ENCODE peak calls at places on chromosomes 1 and 21, in six cellular contexts. One of them, this sample, is unnamed.
A peak's percentile ranks its signal among the peaks of the same experiment; 100 is the strongest.

GRCh38 chr21:44551290-44552015 is at the start of gene KRTAP10-2:
- DNase-seq in heart left ventricle: no peak
- DNase-seq in adrenal gland: no peak
- DNase-seq in PC-9: no peak
- DNase-seq in GM23338: no peak
- DNase-seq in OCI-LY7: no peak
- DNase-seq in this sample: no peak

GRCh38 chr21:42986125-42986783 is 11.9 kb downstream of the PKNOX1 start:
- DNase-seq in GM23338: no peak
- DNase-seq in heart left ventricle: no peak
- DNase-seq in OCI-LY7: no peak
- DNase-seq in adrenal gland: no peak
- DNase-seq in PC-9: no peak
- DNase-seq in this sample: no peak

GRCh38 chr21:29151937-29152336 is 21.5 kb downstream of the MAP3K7CL start:
- DNase-seq in PC-9: no peak
- DNase-seq in GM23338: no peak
- DNase-seq in OCI-LY7: no peak
- DNase-seq in adrenal gland: no peak
- DNase-seq in heart left ventricle: no peak
- DNase-seq in this sample: no peak

GRCh38 chr1:36871146-36871971 is 163.0 kb downstream of the GRIK3 start:
- DNase-seq in adrenal gland: no peak
- DNase-seq in PC-9: no peak
- DNase-seq in OCI-LY7: no peak
- DNase-seq in heart left ventricle: no peak
- DNase-seq in GM23338: no peak
- DNase-seq in this sample: no peak

GRCh38 chr1:162206749-162207635 is 137.5 kb downstream of the NOS1AP start:
- DNase-seq in PC-9: no peak
- DNase-seq in adrenal gland: no peak
- DNase-seq in GM23338: peak; percentile 39
- DNase-seq in OCI-LY7: no peak
- DNase-seq in heart left ventricle: peak; percentile 29
- DNase-seq in this sample: peak; percentile 16

GRCh38 chr1:100924212-100924611 is 28.3 kb downstream of the SLC30A7 start:
- DNase-seq in PC-9: no peak
- DNase-seq in heart left ventricle: no peak
- DNase-seq in OCI-LY7: no peak
- DNase-seq in GM23338: no peak
- DNase-seq in adrenal gland: no peak
- DNase-seq in this sample: no peak

GRCh38 chr1:53197301-53198205 is 929 bp downstream of the CPT2 start:
- DNase-seq in heart left ventricle: no peak
- DNase-seq in adrenal gland: no peak
- DNase-seq in PC-9: no peak
- DNase-seq in OCI-LY7: no peak
- DNase-seq in GM23338: no peak
- DNase-seq in this sample: peak; percentile 13

GRCh38 chr1:47930215-47930885 is 66.8 kb downstream of the TRABD2B start:
- DNase-seq in OCI-LY7: no peak
- DNase-seq in heart left ventricle: no peak
- DNase-seq in adrenal gland: peak; percentile 26
- DNase-seq in PC-9: no peak
- DNase-seq in GM23338: no peak
- DNase-seq in this sample: no peak

GRCh38 chr1:108043712-108044111 is 78.7 kb upstream of the VAV3 start:
- DNase-seq in adrenal gland: no peak
- DNase-seq in PC-9: no peak
- DNase-seq in OCI-LY7: peak; percentile 61
- DNase-seq in GM23338: no peak
- DNase-seq in heart left ventricle: no peak
- DNase-seq in this sample: no peak

GRCh38 chr1:14599173-14599754 is 779 bp downstream of the KAZN start:
- DNase-seq in GM23338: peak; percentile 66
- DNase-seq in OCI-LY7: no peak
- DNase-seq in heart left ventricle: no peak
- DNase-seq in PC-9: no peak
- DNase-seq in adrenal gland: no peak
- DNase-seq in this sample: no peak

DNA sequence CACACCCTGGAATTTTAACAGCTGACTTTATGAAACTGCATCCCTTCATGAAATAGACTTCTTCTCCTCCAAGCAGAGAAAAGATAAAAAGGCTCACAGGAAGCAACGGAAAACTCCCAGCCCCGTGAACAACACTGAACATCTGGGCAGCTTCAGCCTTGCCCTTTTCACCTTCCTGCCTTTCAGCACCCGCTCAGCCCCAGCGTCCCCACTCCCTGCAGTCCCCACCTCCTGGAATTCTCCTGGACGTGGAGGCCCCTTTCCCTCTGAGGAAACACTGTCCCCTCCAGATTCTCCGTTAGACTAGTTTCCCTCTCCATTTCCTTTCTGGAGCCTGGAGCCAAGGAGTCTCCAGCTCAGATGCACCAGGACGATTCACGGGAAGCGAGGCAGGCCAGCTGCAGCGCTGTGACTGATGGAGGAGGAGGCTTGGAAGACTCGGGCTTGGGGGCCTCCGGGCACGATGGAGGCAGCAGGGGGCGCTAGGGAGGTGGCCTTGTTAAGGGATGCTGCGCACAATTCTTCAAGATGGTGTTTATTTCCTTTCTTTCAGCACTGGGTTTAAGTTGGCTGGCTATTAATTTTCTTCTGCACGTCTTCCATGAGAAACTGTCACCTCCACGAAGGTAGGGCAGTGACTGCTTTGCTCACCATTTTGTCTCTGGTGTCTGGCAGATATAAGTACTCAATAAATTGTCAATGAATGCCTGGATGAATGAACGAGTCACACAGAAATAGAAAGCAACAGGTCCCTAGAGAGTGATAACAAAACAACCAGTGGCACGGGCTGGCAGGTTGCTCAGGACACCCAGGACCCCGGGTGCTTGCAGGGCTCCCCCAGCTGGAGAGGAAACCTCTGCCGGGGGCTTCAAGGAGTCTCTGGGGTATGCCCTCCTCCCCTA is 3.0 kb upstream of the MYOC start:
- DNase-seq in PC-9: peak; percentile 19
- DNase-seq in OCI-LY7: peak; percentile 48
- DNase-seq in heart left ventricle: peak; percentile 85
- DNase-seq in adrenal gland: peak; percentile 67
- DNase-seq in GM23338: peak; percentile 92
- DNase-seq in this sample: no peak
- TF ChIP-seq CTCF in PC-9: no peak
- TF ChIP-seq CTCF in OCI-LY7: peak; percentile 86
- TF ChIP-seq CTCF in heart left ventricle: peak; percentile 77
- TF ChIP-seq CTCF in adrenal gland: peak; percentile 60
- TF ChIP-seq CTCF in GM23338: peak; percentile 92
- TF ChIP-seq CTCF in this sample: peak; percentile 69

DNA sequence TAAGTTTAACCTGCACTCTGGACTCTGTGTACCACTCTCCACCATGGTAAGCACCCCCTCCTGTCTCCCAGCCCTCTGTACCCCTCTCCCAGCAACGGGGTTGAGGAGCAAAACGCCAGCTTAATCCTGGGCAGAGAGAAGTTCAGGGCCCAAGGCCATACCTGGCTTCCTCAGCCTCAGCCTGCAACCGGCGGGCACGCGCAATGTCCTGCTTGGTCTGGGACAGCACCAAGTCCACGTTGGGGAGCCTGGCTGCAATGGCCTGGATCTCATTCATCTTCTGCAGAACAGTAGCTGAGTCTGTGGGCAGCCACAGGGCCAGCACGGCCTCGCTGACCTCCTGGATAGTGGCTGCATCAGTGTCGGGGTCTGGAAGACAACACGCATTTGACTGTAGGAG is 33.9 kb downstream of the LAMB3 start:
- DNase-seq in adrenal gland: no peak
- DNase-seq in OCI-LY7: no peak
- DNase-seq in PC-9: no peak
- DNase-seq in heart left ventricle: no peak
- DNase-seq in GM23338: no peak
- DNase-seq in this sample: peak; percentile 8
- H3K4me1 ChIP-seq in adrenal gland: peaks cover 12% of the 10 kb centered on the region
- H3K4me1 ChIP-seq in OCI-LY7: no peaks in the 10 kb centered on the region
- H3K4me1 ChIP-seq in PC-9: no peaks in the 10 kb centered on the region
- H3K4me1 ChIP-seq in heart left ventricle: peaks cover 13% of the 10 kb centered on the region
- H3K4me1 ChIP-seq in GM23338: no peaks in the 10 kb centered on the region
- H3K4me1 ChIP-seq in this sample: no peaks in the 10 kb centered on the region

DNA sequence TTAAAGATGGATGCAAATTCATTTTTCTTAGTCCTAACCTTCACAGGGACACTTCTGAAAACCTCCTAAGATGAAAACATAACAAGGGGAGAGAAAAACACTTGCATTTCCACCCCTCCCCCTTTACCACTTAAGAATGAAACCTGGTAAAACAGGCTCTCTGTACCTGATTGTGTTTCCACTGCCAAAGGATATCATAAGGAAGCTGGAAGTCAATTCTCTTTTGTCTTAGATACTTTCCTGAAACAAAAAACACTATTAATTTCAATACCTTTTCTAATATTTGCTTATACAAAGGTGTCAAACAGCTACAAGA is 59.1 kb downstream of the RUSC1 start:
- DNase-seq in GM23338: no peak
- DNase-seq in OCI-LY7: no peak
- DNase-seq in PC-9: no peak
- DNase-seq in heart left ventricle: no peak
- DNase-seq in adrenal gland: no peak
- DNase-seq in this sample: no peak
- TF ChIP-seq CTCF in GM23338: no peak
- TF ChIP-seq CTCF in OCI-LY7: no peak
- TF ChIP-seq CTCF in PC-9: no peak
- TF ChIP-seq CTCF in heart left ventricle: no peak
- TF ChIP-seq CTCF in adrenal gland: no peak
- TF ChIP-seq CTCF in this sample: no peak

DNA sequence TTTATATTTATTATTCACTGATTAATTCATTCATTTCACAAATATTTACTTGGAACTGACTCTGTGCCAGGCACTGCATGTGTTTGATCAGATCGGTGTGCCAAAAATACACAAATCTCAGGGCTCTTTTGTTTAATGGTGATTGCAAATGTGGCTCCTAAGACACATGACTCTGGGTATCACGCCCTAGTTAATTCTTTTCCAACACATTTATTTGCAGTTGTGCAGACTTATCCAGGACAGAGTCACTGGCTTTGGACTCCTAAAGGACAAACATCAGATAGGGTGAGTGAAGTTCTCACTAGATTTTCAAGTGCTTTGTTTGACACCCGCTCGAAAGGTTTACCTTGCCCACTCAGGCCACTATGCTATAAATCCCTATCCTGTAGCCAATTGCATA is 335.5 kb downstream of the BARHL2 start:
- DNase-seq in OCI-LY7: no peak
- DNase-seq in adrenal gland: no peak
- DNase-seq in heart left ventricle: no peak
- DNase-seq in PC-9: no peak
- DNase-seq in GM23338: no peak
- DNase-seq in this sample: no peak
- H3K4me1 ChIP-seq in OCI-LY7: no peaks in the 10 kb centered on the region
- H3K4me1 ChIP-seq in adrenal gland: no peaks in the 10 kb centered on the region
- H3K4me1 ChIP-seq in heart left ventricle: no peaks in the 10 kb centered on the region
- H3K4me1 ChIP-seq in PC-9: peaks cover 3% of the 10 kb centered on the region
- H3K4me1 ChIP-seq in GM23338: peaks cover 6% of the 10 kb centered on the region
- H3K4me1 ChIP-seq in this sample: no peaks in the 10 kb centered on the region

GRCh38 chr1:8014381-8014988 is 11.6 kb downstream of the ERRFI1 start:
- DNase-seq in adrenal gland: no peak
- DNase-seq in GM23338: no peak
- DNase-seq in PC-9: no peak
- DNase-seq in heart left ventricle: no peak
- DNase-seq in OCI-LY7: no peak
- DNase-seq in this sample: no peak

GRCh38 chr1:8015809-8016165 is 10.3 kb downstream of the ERRFI1 start:
- DNase-seq in heart left ventricle: no peak
- DNase-seq in PC-9: no peak
- DNase-seq in adrenal gland: no peak
- DNase-seq in OCI-LY7: no peak
- DNase-seq in GM23338: no peak
- DNase-seq in this sample: no peak

GRCh38 chr1:8015036-8015808 is 10.9 kb downstream of the ERRFI1 start:
- DNase-seq in GM23338: peak; percentile 84
- DNase-seq in PC-9: peak; percentile 58
- DNase-seq in heart left ventricle: peak; percentile 56
- DNase-seq in adrenal gland: no peak
- DNase-seq in OCI-LY7: peak; percentile 64
- DNase-seq in this sample: no peak

GRCh38 chr1:8017495-8018310 is 8.4 kb downstream of the ERRFI1 start:
- DNase-seq in heart left ventricle: no peak
- DNase-seq in PC-9: peak; percentile 79
- DNase-seq in OCI-LY7: no peak
- DNase-seq in adrenal gland: no peak
- DNase-seq in GM23338: no peak
- DNase-seq in this sample: no peak

DNA sequence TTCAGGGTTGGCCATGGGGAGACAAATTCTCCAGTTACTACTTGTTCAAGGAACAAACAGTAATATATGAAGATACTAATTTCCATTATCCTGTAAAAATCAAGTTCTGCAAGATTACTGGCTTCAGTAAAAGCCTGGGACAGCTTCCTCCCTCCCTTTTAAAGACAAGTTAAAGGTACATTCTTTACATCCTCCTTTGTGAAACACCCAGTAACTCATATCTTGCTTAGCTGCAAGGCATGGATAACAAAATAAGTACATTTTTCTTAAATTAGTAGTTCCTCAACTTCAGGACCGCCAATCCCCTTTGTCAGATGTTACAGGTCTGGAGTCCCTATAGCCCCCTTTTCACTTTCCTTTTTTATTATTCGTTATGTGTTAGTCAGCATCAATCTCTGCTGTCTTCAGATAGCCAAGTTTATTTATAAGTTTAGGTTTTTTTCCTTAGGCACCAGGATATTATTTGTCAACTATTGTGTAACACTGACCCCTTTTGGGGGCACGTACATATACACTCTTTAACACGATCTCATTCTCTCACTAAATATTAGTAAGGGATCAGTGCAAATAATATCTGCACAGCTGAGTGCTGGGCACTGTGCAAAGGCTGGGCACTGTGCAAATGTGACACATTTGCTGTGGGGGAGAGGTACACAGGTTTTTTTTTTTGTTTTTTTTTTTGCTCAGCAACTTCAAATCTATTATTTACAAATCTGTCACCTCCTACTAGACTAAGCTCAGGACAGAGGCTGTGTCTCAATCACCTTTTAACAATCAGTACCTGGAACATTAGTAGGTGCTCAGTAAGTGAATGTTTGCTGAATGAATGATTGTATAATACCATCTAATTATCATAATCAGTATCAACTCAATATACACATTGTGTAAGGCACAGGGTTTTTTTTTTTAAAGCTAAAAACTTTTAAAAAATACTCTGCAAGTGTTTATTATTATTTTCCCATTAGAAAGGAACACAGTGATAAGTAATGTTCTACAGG is 9.6 kb downstream of the ERRFI1 start:
- DNase-seq in heart left ventricle: no peak
- DNase-seq in adrenal gland: no peak
- DNase-seq in PC-9: no peak
- DNase-seq in OCI-LY7: no peak
- DNase-seq in GM23338: no peak
- DNase-seq in this sample: no peak
- TF ChIP-seq CTCF in heart left ventricle: no peak
- TF ChIP-seq CTCF in adrenal gland: no peak
- TF ChIP-seq CTCF in PC-9: no peak
- TF ChIP-seq CTCF in OCI-LY7: peak; percentile 58
- TF ChIP-seq CTCF in GM23338: peak; percentile 42
- TF ChIP-seq CTCF in this sample: peak; percentile 50

This sample was measured in foreskin keratinocyte.